ENCODE peak calls at places on chromosomes 13 and 19, in eight cellular contexts. J is uterus, G is H1, W is ovary, O is H54, H is upper lobe of left lung, S is A549, N is esophagus squamous epithelium. R is an unnamed sample.

GRCh38 chr13:44440046-44440608 is 66.5 kb downstream of the SERP2 start:
- DNase-seq in S (no peak), W (no peak), J (no peak), N (no peak), G (no peak), H (peak; percentile 42), O (no peak), R (no peak)

GRCh38 chr13:20823071-20823470 is 49.3 kb upstream of the EEF1AKMT1 start:
- DNase-seq in N (no peak), J (no peak), O (no peak), W (no peak), S (no peak), H (no peak), G (no peak), R (no peak)

GRCh38 chr19:28913626-28914025 is 299.3 kb downstream of the UQCRFS1 start:
- DNase-seq in J (no peak), G (no peak), O (no peak), N (no peak), W (no peak), S (no peak), H (no peak), R (no peak)

GRCh38 chr19:30689474-30689873 is 317.3 kb downstream of the ZNF536 start:
- DNase-seq in W (no peak), S (no peak), O (no peak), J (no peak), H (no peak), N (no peak), G (no peak), R (no peak)

GRCh38 chr19:55070755-55071502 is 4.7 kb upstream of the EPS8L1 start:
- DNase-seq in W (no peak), S (peak; percentile 81), G (no peak), J (no peak), H (no peak), N (no peak), O (peak; percentile 100), R (no peak)

GRCh38 chr13:27971236-27971645 is 2.1 kb upstream of the CDX2 start:
- DNase-seq in J (no peak), O (no peak), H (no peak), G (no peak), N (no peak), S (no peak), W (no peak), R (no peak)

GRCh38 chr13:51764184-51765141 is 39.5 kb downstream of the DHRS12 start:
- DNase-seq in N (peak; percentile 10), J (peak; percentile 60), O (no peak), S (peak; percentile 4), G (no peak), H (no peak), W (no peak), R (peak; percentile 54)

GRCh38 chr19:49788857-49789256 is 22.1 kb downstream of the AP2A1 start:
- DNase-seq in H (no peak), W (no peak), N (no peak), S (no peak), J (no peak), O (no peak), G (no peak), R (no peak)

GRCh38 chr19:49851456-49852259 is 699 bp downstream of the PTOV1 start:
- DNase-seq in S (no peak), G (no peak), J (peak; percentile 40), H (peak; percentile 90), W (peak; percentile 71), N (no peak), O (no peak), R (no peak)

DNA sequence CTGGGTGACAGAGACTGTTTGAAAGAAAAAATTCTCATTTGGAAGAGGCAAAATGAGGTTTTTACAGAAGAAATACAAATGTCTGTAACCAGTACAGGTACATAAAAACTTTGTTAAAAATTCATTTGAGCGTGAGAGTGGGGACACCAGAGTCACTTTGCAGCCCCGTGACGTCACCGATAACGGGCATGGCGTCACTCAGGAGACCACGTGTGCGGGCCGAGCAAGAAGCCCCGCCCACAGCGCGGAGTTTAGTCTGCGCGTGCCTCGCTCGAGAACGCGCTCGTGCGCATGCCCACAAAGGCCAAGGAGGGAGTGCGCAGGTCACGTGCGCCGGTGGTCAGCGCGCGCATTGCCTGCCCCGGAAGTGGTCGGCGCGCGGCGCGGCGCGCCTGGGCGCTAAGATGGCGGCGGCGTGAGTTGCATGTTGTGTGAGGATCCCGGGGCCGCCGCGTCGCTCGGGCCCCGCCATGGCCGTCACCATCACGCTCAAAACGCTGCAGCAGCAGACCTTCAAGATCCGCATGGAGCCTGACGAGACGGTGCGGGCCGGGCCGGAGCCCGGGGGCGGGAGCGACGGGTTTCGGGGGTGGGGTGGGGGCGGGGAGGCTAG is at the start of gene RAD23A:
- DNase-seq in N (peak; percentile 93), H (peak; percentile 99), S (peak; percentile 68), G (peak; percentile 96), O (peak; percentile 81), J (peak; percentile 97), W (peak; percentile 100), R (peak; percentile 97)
- TF ChIP-seq POLR2A in N (peak; percentile 91), H (peak; percentile 50), S (peak; percentile 60), G (peak; percentile 98), O (peak; percentile 88), J (peak; percentile 78), W (peak; percentile 89), R (peak; percentile 92)

GRCh38 chr19:35908977-35909683 is 1.0 kb upstream of the TYROBP start:
- DNase-seq in W (no peak), G (no peak), J (no peak), S (no peak), O (no peak), N (peak; percentile 46), H (peak; percentile 48), R (peak; percentile 40)

GRCh38 chr19:35909684-35910035 is 1.6 kb upstream of the TYROBP start:
- DNase-seq in J (no peak), H (no peak), W (no peak), S (no peak), G (no peak), N (no peak), O (no peak), R (no peak)

GRCh38 chr19:35907377-35907745 is 734 bp downstream of the TYROBP start:
- DNase-seq in N (no peak), O (no peak), S (no peak), J (no peak), G (no peak), W (no peak), H (peak; percentile 70), R (no peak)

GRCh38 chr19:35905178-35905727 is 2.8 kb downstream of the TYROBP start:
- DNase-seq in N (no peak), S (no peak), G (no peak), O (no peak), J (no peak), W (no peak), H (no peak), R (no peak)

GRCh38 chr19:35908010-35908441 is at the start of gene TYROBP:
- DNase-seq in O (no peak), H (peak; percentile 54), G (no peak), J (no peak), N (no peak), W (no peak), S (no peak), R (no peak)
- TF ChIP-seq POLR2A in O (no peak), H (no peak), G (no peak), J (no peak), N (no peak), W (no peak), S (no peak), R (no peak)

DNA sequence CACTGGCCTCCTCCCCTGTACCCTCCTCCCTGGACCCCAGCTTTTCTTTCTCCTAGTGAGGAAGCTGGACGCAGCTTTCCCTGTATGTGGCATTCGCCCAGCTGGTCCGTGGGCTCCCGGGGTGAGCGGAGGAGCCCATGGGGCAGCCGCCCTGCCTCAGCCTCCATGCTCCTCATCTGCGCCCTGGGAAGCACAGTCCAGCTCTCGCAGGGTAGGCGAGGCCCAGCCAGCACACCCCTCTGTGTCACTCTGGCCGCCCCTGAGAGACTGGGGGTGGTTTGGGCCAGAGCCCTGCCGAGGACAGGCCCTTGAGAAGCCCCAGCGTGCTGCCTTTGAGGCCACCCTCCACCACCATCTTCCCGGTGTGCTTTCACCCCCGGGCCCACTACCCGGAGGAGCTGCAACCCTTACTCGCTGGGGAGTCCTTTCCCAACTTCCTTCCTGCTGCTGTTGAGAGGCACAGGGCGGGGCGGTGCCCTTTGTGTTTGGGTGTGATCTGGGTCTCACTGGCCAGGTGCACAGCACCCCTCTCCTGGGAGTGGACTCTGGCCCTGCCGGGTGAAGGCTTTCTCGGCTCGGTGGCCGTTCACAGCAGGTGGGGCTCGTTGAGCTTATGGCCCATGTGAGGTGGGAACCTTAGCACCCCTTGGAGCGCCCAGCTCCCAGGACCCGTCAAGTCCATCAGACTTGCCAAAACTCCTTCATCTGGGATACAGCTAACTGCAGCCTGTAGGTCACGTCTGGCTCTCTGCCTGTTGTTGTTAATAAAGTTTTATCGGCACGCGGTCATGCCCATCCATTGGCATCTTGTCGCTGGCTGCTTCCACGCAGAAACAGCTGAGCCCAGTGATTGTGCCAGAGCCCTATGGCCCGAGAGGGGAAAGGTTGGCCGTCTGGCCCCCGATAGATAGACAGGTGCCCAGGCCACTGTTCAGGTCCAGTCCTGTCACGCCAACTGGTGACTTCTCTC is 3.2 kb downstream of the NCLN start:
- DNase-seq in H (peak; percentile 54), J (no peak), W (no peak), S (no peak), G (no peak), O (no peak), N (no peak), R (no peak)
- TF ChIP-seq POLR2A in H (no peak), J (no peak), W (no peak), S (no peak), G (no peak), O (no peak), N (no peak), R (no peak)

GRCh38 chr19:3480383-3481091 is at the start of gene SMIM24:
- DNase-seq in W (no peak), J (no peak), O (no peak), H (peak; percentile 76), G (no peak), N (no peak), S (no peak), R (no peak)
- TF ChIP-seq POLR2A in W (no peak), J (no peak), O (no peak), H (no peak), G (no peak), N (no peak), S (no peak), R (no peak)

GRCh38 chr19:9792191-9793050 is 23.9 kb upstream of the ZNF846 start:
- DNase-seq in S (peak; percentile 59), G (peak; percentile 96), O (peak; percentile 56), H (peak; percentile 92), N (peak; percentile 96), W (peak; percentile 95), J (peak; percentile 98), R (peak; percentile 96)
- TF ChIP-seq POLR2A in S (no peak), G (peak; percentile 80), O (no peak), H (no peak), N (no peak), W (peak; percentile 40), J (no peak), R (no peak)

DNA sequence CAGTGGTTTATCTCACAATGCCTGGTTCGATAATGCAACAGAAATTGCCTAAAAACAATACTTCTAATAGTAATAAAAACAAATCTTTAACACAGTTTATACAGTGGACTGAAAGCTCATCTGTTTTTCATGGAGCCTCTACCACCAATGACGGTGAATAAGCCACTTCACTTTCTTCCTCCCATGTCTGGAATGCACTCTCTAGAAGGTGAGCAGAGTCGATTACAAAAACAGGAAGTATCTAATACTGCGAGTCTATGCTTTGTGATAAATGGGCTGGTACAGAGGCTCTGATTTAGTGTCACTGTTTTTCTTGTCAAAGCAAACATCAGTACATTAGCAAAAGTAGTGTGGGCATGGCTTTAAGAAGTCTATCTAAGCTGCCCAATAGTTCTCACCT is 1348.6 kb upstream of the SLC10A2 start:
- DNase-seq in G (no peak), J (no peak), S (no peak), N (no peak), H (no peak), O (no peak), W (no peak), R (no peak)
- TF ChIP-seq POLR2A in G (no peak), J (no peak), S (no peak), N (no peak), H (no peak), O (no peak), W (no peak), R (no peak)

R was measured in breast epithelium.